ENCODE peak calls at places on chromosomes 2 and 18, in six cellular contexts. One of them, this sample, is unnamed.

GRCh38 chr2:120566331-120567035 is 169.2 kb upstream of the GLI2 start:
- DNase-seq in NCI-H345: no peak
- DNase-seq in heart left ventricle: peak
- DNase-seq in left cardiac atrium: peak
- DNase-seq in amniotic stem cell: peak
- DNase-seq in HTR-8/SVneo: no peak
- DNase-seq in this sample: peak

GRCh38 chr18:22167471-22168151 is 1.8 kb upstream of the GATA6 start:
- DNase-seq in NCI-H345: no peak
- DNase-seq in heart left ventricle: no peak
- DNase-seq in left cardiac atrium: peak
- DNase-seq in amniotic stem cell: no peak
- DNase-seq in HTR-8/SVneo: no peak
- DNase-seq in this sample: no peak

GRCh38 chr2:225454412-225454811 is 54.9 kb downstream of the NYAP2 start:
- DNase-seq in NCI-H345: no peak
- DNase-seq in heart left ventricle: no peak
- DNase-seq in left cardiac atrium: no peak
- DNase-seq in amniotic stem cell: no peak
- DNase-seq in HTR-8/SVneo: no peak
- DNase-seq in this sample: no peak

GRCh38 chr2:233040571-233040970 is 8.1 kb downstream of the NEU2 start:
- DNase-seq in NCI-H345: no peak
- DNase-seq in heart left ventricle: no peak
- DNase-seq in left cardiac atrium: no peak
- DNase-seq in amniotic stem cell: no peak
- DNase-seq in HTR-8/SVneo: no peak
- DNase-seq in this sample: no peak

GRCh38 chr2:174636979-174637378 is 39.4 kb upstream of the WIPF1 start:
- DNase-seq in NCI-H345: no peak
- DNase-seq in heart left ventricle: no peak
- DNase-seq in left cardiac atrium: no peak
- DNase-seq in amniotic stem cell: no peak
- DNase-seq in HTR-8/SVneo: no peak
- DNase-seq in this sample: no peak

GRCh38 chr18:28855524-28855923 is 678.6 kb upstream of the CDH2 start:
- DNase-seq in NCI-H345: no peak
- DNase-seq in heart left ventricle: no peak
- DNase-seq in left cardiac atrium: no peak
- DNase-seq in amniotic stem cell: peak
- DNase-seq in HTR-8/SVneo: no peak
- DNase-seq in this sample: peak

GRCh38 chr18:73153271-73153670 is 285.5 kb upstream of the NETO1 start:
- DNase-seq in NCI-H345: no peak
- DNase-seq in heart left ventricle: no peak
- DNase-seq in left cardiac atrium: no peak
- DNase-seq in amniotic stem cell: peak
- DNase-seq in HTR-8/SVneo: no peak
- DNase-seq in this sample: no peak

GRCh38 chr18:67771271-67771670 is 254.8 kb upstream of the DSEL start:
- DNase-seq in NCI-H345: no peak
- DNase-seq in heart left ventricle: no peak
- DNase-seq in left cardiac atrium: no peak
- DNase-seq in amniotic stem cell: peak
- DNase-seq in HTR-8/SVneo: peak
- DNase-seq in this sample: no peak

GRCh38 chr18:24535831-24536230 is 75.4 kb downstream of the HRH4 start:
- DNase-seq in NCI-H345: no peak
- DNase-seq in heart left ventricle: no peak
- DNase-seq in left cardiac atrium: no peak
- DNase-seq in amniotic stem cell: no peak
- DNase-seq in HTR-8/SVneo: no peak
- DNase-seq in this sample: no peak

GRCh38 chr2:209259767-209260166 is 164.1 kb upstream of the MAP2 start:
- DNase-seq in NCI-H345: no peak
- DNase-seq in heart left ventricle: no peak
- DNase-seq in left cardiac atrium: no peak
- DNase-seq in amniotic stem cell: no peak
- DNase-seq in HTR-8/SVneo: no peak
- DNase-seq in this sample: no peak

GRCh38 chr2:195406886-195407603 is 250.0 kb upstream of the SLC39A10 start:
- DNase-seq in NCI-H345: no peak
- DNase-seq in heart left ventricle: no peak
- DNase-seq in left cardiac atrium: no peak
- DNase-seq in amniotic stem cell: no peak
- DNase-seq in HTR-8/SVneo: peak
- DNase-seq in this sample: no peak

GRCh38 chr18:37484893-37485834 is 80.4 kb downstream of the CELF4 start:
- DNase-seq in NCI-H345: peak
- DNase-seq in heart left ventricle: no peak
- DNase-seq in left cardiac atrium: peak
- DNase-seq in amniotic stem cell: no peak
- DNase-seq in HTR-8/SVneo: no peak
- DNase-seq in this sample: no peak

GRCh38 chr2:240413813-240414429 is 21.5 kb upstream of the GPC1 start:
- DNase-seq in NCI-H345: no peak
- DNase-seq in heart left ventricle: peak
- DNase-seq in left cardiac atrium: no peak
- DNase-seq in amniotic stem cell: no peak
- DNase-seq in HTR-8/SVneo: no peak
- DNase-seq in this sample: no peak

GRCh38 chr2:44736270-44736942 is 205.1 kb upstream of the SIX3 start:
- DNase-seq in NCI-H345: no peak
- DNase-seq in heart left ventricle: no peak
- DNase-seq in left cardiac atrium: no peak
- DNase-seq in amniotic stem cell: no peak
- DNase-seq in HTR-8/SVneo: no peak
- DNase-seq in this sample: no peak

GRCh38 chr2:1521191-1521877 is 108.1 kb downstream of the TPO start:
- DNase-seq in NCI-H345: no peak
- DNase-seq in heart left ventricle: no peak
- DNase-seq in left cardiac atrium: no peak
- DNase-seq in amniotic stem cell: no peak
- DNase-seq in HTR-8/SVneo: no peak
- DNase-seq in this sample: no peak

GRCh38 chr18:61998335-61998734 is 105.5 kb upstream of the RNF152 start:
- DNase-seq in NCI-H345: no peak
- DNase-seq in heart left ventricle: no peak
- DNase-seq in left cardiac atrium: no peak
- DNase-seq in amniotic stem cell: no peak
- DNase-seq in HTR-8/SVneo: no peak
- DNase-seq in this sample: no peak

GRCh38 chr2:187541086-187542085 is 12.8 kb downstream of the TFPI start:
- DNase-seq in NCI-H345: peak
- DNase-seq in heart left ventricle: no peak
- DNase-seq in left cardiac atrium: no peak
- DNase-seq in amniotic stem cell: peak
- DNase-seq in HTR-8/SVneo: peak
- DNase-seq in this sample: peak

GRCh38 chr2:10242998-10243925 is 59.4 kb upstream of the HPCAL1 start:
- DNase-seq in NCI-H345: no peak
- DNase-seq in heart left ventricle: peak
- DNase-seq in left cardiac atrium: peak
- DNase-seq in amniotic stem cell: no peak
- DNase-seq in HTR-8/SVneo: no peak
- DNase-seq in this sample: no peak

GRCh38 chr2:150095361-150095760 is 392.1 kb downstream of the RND3 start:
- DNase-seq in NCI-H345: no peak
- DNase-seq in heart left ventricle: no peak
- DNase-seq in left cardiac atrium: no peak
- DNase-seq in amniotic stem cell: no peak
- DNase-seq in HTR-8/SVneo: no peak
- DNase-seq in this sample: no peak

GRCh38 chr2:119218478-119219064 is 5.1 kb upstream of the STEAP3 start:
- DNase-seq in NCI-H345: peak
- DNase-seq in heart left ventricle: peak
- DNase-seq in left cardiac atrium: no peak
- DNase-seq in amniotic stem cell: no peak
- DNase-seq in HTR-8/SVneo: no peak
- DNase-seq in this sample: no peak

GRCh38 chr2:232018191-232018590 is 56.7 kb downstream of the DIS3L2 start:
- DNase-seq in NCI-H345: no peak
- DNase-seq in heart left ventricle: no peak
- DNase-seq in left cardiac atrium: no peak
- DNase-seq in amniotic stem cell: no peak
- DNase-seq in HTR-8/SVneo: no peak
- DNase-seq in this sample: no peak